ENCODE peak calls at places on chromosomes 7 and 10, in eight cellular contexts. G is aorta, B is hepatocyte, X is stomach, O is psoas muscle, C is right lobe of liver, W is uterus, I is body of pancreas. T is an unnamed sample.

GRCh38 chr7:4694653-4695335 is 12.7 kb downstream of the FOXK1 start:
- DNase-seq in G (peak; percentile 84), B (peak; percentile 27), X (no peak), O (peak; percentile 76), C (no peak), W (peak; percentile 84), I (peak; percentile 51), T (no peak)

GRCh38 chr7:16747095-16747494 is 6.5 kb upstream of the TSPAN13 start:
- DNase-seq in G (no peak), B (no peak), X (no peak), O (no peak), C (no peak), W (peak; percentile 44), I (no peak), T (no peak)

GRCh38 chr10:124349231-124349992 is 69.3 kb downstream of the OAT start:
- DNase-seq in G (no peak), B (no peak), X (peak; percentile 25), O (no peak), C (no peak), W (no peak), I (no peak), T (peak; percentile 46)

GRCh38 chr10:3820255-3820654 is 35.2 kb upstream of the KLF6 start:
- DNase-seq in G (no peak), B (peak; percentile 69), X (no peak), O (no peak), C (no peak), W (no peak), I (no peak), T (no peak)

GRCh38 chr7:111855842-111856227 is 293.5 kb upstream of the IMMP2L start:
- DNase-seq in G (no peak), B (peak; percentile 49), X (no peak), O (no peak), C (no peak), W (no peak), I (peak; percentile 25), T (no peak)

GRCh38 chr10:46328853-46329689 is 42.3 kb downstream of the ANTXRL start:
- DNase-seq in G (no peak), B (no peak), X (no peak), O (no peak), C (no peak), W (no peak), I (no peak), T (no peak)

GRCh38 chr7:155380986-155381851 is 76.7 kb upstream of the EN2 start:
- DNase-seq in G (no peak), B (no peak), X (no peak), O (no peak), C (peak; percentile 46), W (no peak), I (no peak), T (peak; percentile 64)

GRCh38 chr7:148701414-148701813 is 2.7 kb downstream of the CUL1 start:
- DNase-seq in G (no peak), B (no peak), X (no peak), O (no peak), C (no peak), W (no peak), I (no peak), T (no peak)

GRCh38 chr7:80244206-80244956 is 109.8 kb downstream of the GNAI1 start:
- DNase-seq in G (no peak), B (no peak), X (no peak), O (no peak), C (no peak), W (no peak), I (no peak), T (no peak)

GRCh38 chr10:3126741-3127342 is 45.7 kb downstream of the PITRM1 start:
- DNase-seq in G (peak; percentile 66), B (peak; percentile 55), X (no peak), O (peak; percentile 69), C (no peak), W (no peak), I (peak; percentile 72), T (no peak)

GRCh38 chr10:13707156-13707881 is 120.6 kb downstream of the PRPF18 start:
- DNase-seq in G (peak; percentile 86), B (peak; percentile 77), X (peak; percentile 75), O (peak; percentile 81), C (peak; percentile 79), W (peak; percentile 80), I (peak; percentile 84), T (peak; percentile 80)

GRCh38 chr10:118332247-118332646 is 9.9 kb downstream of the FAM204A start:
- DNase-seq in G (no peak), B (no peak), X (no peak), O (no peak), C (no peak), W (no peak), I (no peak), T (no peak)

GRCh38 chr7:76997381-76998262 is 34.5 kb downstream of the SPDYE17 start:
- DNase-seq in G (no peak), B (peak; percentile 11), X (no peak), O (no peak), C (no peak), W (no peak), I (no peak), T (no peak)

GRCh38 chr10:62443866-62444265 is 69.7 kb downstream of the ZNF365 start:
- DNase-seq in G (no peak), B (no peak), X (no peak), O (no peak), C (no peak), W (no peak), I (no peak), T (no peak)

GRCh38 chr7:69957661-69958060 is 359.4 kb downstream of the AUTS2 start:
- DNase-seq in G (no peak), B (no peak), X (no peak), O (no peak), C (no peak), W (no peak), I (no peak), T (no peak)

GRCh38 chr10:52368725-52369124 is 54.6 kb downstream of the DKK1 start:
- DNase-seq in G (no peak), B (no peak), X (no peak), O (no peak), C (no peak), W (no peak), I (no peak), T (no peak)

GRCh38 chr7:68438016-68438415 is 1160.3 kb upstream of the AUTS2 start:
- DNase-seq in G (no peak), B (no peak), X (no peak), O (no peak), C (no peak), W (no peak), I (no peak), T (no peak)

GRCh38 chr7:103854611-103855010 is 134.8 kb downstream of the RELN start:
- DNase-seq in G (no peak), B (no peak), X (no peak), O (no peak), C (no peak), W (no peak), I (no peak), T (no peak)

GRCh38 chr7:139618482-139619366 is 95.2 kb downstream of the CLEC2L start:
- DNase-seq in G (peak; percentile 50), B (peak; percentile 24), X (peak; percentile 57), O (no peak), C (no peak), W (peak; percentile 31), I (peak; percentile 39), T (no peak)

DNA sequence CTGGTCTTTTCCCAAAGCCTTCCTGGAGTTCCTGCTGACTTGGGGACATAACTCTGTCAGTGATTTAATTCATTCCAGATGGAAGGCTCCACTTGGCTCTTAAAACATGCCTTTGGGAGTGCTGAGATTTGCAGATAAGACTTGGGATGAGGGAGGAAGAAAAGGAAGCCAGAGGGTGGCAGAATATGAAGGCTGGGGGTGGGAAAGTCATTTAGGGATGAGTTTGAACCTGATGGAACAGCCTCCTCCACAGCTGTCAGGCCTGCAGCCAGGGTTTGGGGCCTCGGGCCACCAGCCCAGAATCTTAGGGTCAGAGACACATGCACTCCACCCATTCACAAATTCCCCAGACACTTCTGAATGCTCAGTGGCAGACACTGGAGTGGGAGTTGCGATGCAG is 28.4 kb upstream of the EIF5AL1 start:
- DNase-seq in G (peak; percentile 69), B (no peak), X (no peak), O (peak; percentile 63), C (no peak), W (peak; percentile 86), I (peak; percentile 41), T (no peak)
- H3K27ac ChIP-seq in G (no peak overlapping the region), B (peak overlapping the region; percentile 64), X (peak overlapping the region; percentile 66), O (no peak overlapping the region), C (no peak overlapping the region), W (peak overlapping the region; percentile 61), I (peak overlapping the region; percentile 31), T (no peak overlapping the region)

DNA sequence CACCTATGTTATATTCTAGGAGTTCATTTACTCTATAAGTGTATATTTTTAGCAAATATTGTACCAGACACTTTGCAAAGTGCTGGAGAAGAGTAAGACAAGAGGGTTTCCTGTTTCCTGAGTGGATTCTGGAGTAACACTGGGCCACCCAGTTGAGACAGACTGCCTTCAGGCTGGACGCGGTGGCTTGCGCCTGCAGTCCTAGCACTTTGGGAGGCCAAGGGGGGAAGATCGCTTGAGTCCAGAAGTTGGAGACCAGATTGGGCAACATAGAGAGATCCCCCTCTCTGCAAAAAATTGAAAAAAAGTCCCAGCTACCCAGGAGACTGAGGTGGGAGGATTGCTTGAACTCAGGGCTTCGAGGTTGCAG is 772 bp upstream of the ZSCAN25 start:
- DNase-seq in G (no peak), B (no peak), X (no peak), O (no peak), C (no peak), W (no peak), I (no peak), T (no peak)
- H3K27ac ChIP-seq in G (no peak overlapping the region), B (peak overlapping the region; percentile 89), X (peak overlapping the region; percentile 89), O (peak overlapping the region; percentile 87), C (no peak overlapping the region), W (no peak overlapping the region), I (no peak overlapping the region), T (peak overlapping the region; percentile 89)

DNA sequence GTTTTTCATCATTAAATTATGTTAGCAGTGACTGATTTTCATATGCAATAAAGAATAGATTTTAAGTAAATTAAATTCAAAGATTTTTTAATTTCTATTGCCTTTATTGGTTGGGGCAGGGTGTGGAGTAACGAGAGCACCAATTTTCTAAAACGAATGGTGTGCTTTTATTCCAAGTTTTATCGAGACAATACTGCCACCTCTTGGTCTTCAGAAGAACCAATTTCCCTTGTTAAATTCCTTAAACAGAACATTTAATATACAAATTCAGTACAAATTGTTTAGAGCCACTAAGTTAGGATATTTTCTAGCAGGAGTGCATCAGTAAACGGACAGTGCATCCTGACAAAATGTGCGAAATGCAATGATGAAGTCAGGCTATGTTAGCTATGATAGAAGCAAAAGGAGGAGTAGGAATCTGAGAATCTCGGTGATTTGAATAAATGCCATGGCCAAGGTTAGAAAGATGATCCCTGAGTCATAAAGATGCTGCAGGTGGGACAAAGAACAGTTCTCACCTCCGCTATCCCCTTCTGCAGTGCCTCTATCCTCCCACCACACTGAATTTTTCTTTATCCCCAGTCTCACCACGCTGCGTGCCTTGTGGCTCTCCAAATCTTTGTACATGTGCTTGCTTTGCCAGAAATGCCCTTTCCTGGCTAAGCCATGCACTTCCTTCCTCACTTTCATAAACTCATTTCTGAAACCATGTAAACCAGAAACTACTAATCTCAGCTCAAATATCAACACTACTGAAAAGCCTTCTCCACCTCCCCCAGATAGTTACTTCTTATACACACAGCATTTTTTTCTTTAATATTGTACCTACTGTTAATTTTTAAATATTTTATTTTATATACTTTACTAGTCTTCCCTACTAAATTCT is 31.9 kb upstream of the AGBL3 start:
- DNase-seq in G (no peak), B (peak; percentile 39), X (no peak), O (no peak), C (no peak), W (no peak), I (no peak), T (no peak)
- H3K27ac ChIP-seq in G (peak overlapping the region; percentile 75), B (no peak overlapping the region), X (peak overlapping the region; percentile 46), O (no peak overlapping the region), C (no peak overlapping the region), W (peak overlapping the region; percentile 55), I (no peak overlapping the region), T (peak overlapping the region; percentile 38)

GRCh38 chr7:1867861-1868260 is 197.8 kb downstream of the ELFN1 start:
- DNase-seq in G (no peak), B (no peak), X (no peak), O (no peak), C (no peak), W (no peak), I (no peak), T (no peak)
- H3K27ac ChIP-seq in G (no peak overlapping the region), B (no peak overlapping the region), X (no peak overlapping the region), O (no peak overlapping the region), C (no peak overlapping the region), W (no peak overlapping the region), I (no peak overlapping the region), T (no peak overlapping the region)

T was measured in spleen.